ENCODE peak calls at places on chromosomes 6 and 20, in five cellular contexts. M is psoas muscle, E is bronchial epithelial cell, U is dorsolateral prefrontal cortex, W is mesothelial cell of epicardium. G is an unnamed sample.

GRCh38 chr6:167779993-167780655 is 46.6 kb upstream of the AFDN start:
- DNase-seq in M (no peak), E (no peak), U (no peak), W (no peak), G (no peak)

GRCh38 chr6:29632789-29633531 is at the start of gene GABBR1:
- DNase-seq in M (peak), E (peak), U (peak), W (peak), G (peak)

GRCh38 chr6:11711644-11711993 is 67.0 kb downstream of the ADTRP start:
- DNase-seq in M (no peak), E (peak), U (no peak), W (no peak), G (no peak)

GRCh38 chr6:170087946-170088348 is 202.9 kb downstream of the DLL1 start:
- DNase-seq in M (no peak), E (no peak), U (peak), W (no peak), G (no peak)

GRCh38 chr20:7993703-7994102 is 25.9 kb downstream of the TMX4 start:
- DNase-seq in M (no peak), E (no peak), U (no peak), W (no peak), G (no peak)

GRCh38 chr6:26017567-26017966 is 55.0 kb downstream of the TRIM38 start:
- DNase-seq in M (peak), E (peak), U (peak), W (no peak), G (peak)

GRCh38 chr6:436308-437041 is 44.9 kb downstream of the IRF4 start:
- DNase-seq in M (no peak), E (no peak), U (no peak), W (no peak), G (no peak)

GRCh38 chr20:63625771-63626423 is 1.0 kb downstream of the GMEB2 start:
- DNase-seq in M (no peak), E (peak), U (peak), W (no peak), G (no peak)

GRCh38 chr6:135791441-135791840 is 60.1 kb upstream of the PDE7B start:
- DNase-seq in M (no peak), E (no peak), U (no peak), W (no peak), G (no peak)

GRCh38 chr20:10249048-10249770 is 30.6 kb downstream of the SNAP25 start:
- DNase-seq in M (no peak), E (peak), U (no peak), W (no peak), G (no peak)

GRCh38 chr6:82182756-82183155 is 64.8 kb downstream of the IBTK start:
- DNase-seq in M (no peak), E (no peak), U (no peak), W (no peak), G (no peak)

GRCh38 chr6:11218827-11219826 is 13.3 kb downstream of the NEDD9 start:
- DNase-seq in M (no peak), E (peak), U (no peak), W (no peak), G (no peak)

DNA sequence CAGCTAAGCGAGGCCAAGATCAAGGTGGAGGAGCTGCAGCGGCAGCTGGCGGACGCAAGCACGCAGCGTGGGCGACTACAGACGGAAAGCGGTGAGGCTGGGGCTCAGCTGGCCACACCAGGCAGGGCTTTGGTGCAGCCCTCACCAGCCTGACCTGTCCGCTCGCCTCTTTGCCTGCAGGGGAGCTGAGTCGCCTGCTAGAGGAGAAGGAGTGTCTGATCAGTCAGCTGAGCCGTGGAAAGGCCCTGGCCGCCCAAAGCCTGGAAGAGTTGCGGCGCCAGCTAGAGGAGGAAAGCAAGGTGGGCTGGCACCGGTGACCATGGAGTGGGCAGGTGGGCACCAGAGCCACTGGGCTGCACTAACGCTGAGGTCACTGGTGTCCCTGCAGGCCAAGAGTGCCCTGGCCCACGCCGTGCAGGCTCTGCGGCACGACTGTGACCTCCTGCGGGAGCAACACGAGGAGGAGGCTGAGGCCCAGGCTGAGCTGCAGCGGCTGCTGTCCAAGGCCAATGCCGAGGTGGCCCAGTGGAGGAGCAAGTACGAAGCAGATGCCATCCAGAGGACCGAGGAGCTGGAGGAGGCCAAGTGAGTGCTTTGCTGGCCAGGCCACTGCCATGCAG is 42.8 kb downstream of the MYH7B start:
- DNase-seq in M (no peak), E (no peak), U (no peak), W (no peak), G (no peak)
- TF ChIP-seq CTCF in M (no peak), E (no peak), U (no peak), W (no peak), G (no peak)

DNA sequence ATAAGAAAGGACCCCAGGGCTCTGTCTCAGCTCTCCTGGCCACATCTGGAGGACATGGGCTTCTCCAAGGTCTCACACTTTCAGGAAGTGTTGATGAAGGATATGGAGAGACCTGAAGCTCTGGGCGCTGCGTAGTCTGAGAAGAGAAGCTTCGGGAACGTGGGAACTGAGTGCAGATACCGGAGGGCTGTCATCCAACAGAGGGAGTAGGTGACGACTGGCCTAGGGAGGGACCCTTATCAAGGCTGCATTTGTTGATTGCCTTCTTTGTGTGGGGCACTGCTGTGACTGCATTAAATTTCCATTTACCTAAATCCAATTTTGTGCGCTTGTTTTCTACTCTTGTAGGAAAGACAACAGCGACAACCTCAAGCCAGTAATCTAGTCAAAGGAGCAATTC is 63.4 kb downstream of the PLG start:
- DNase-seq in M (no peak), E (no peak), U (no peak), W (no peak), G (no peak)
- TF ChIP-seq CTCF in M (no peak), E (no peak), U (no peak), W (no peak), G (no peak)

DNA sequence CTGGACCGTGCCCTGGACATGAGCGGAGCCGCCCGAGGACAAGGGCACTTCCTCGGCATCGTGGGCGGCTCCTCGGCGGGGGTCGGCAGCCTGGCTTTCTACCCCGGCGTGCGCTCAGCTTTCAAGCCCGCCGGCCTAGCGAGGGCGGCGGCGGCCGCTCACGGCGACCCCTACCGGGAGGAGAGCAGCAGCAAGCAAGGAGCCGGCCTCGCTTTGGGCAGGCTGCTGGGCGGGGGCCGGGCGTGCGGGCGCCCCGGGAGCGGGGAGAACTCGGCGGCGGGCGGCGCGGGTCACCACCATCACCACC is 6.7 kb downstream of the PRDM13 start:
- DNase-seq in M (peak), E (no peak), U (no peak), W (no peak), G (no peak)
- TF ChIP-seq CTCF in M (peak), E (peak), U (no peak), W (peak), G (no peak)

DNA sequence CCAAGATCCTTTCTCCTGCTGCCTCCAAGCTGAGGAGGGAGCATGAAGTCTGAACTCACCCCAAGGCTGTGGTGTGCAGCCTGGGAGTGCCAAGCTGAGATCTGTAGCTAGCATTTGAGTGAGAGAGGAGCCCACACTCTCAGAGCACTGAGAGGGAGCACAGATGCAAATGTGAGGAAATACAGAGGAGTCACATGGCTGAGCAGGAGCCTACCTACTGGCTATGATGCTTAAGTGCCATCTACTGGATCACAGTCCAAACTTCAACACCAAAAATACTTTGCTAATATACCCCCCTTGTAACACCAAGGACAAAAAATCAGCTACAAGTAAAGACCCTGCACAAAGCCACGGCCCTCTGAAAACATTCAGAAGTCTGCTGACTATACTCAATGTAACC is 94.4 kb upstream of the IMPG1 start:
- DNase-seq in M (no peak), E (no peak), U (no peak), W (no peak), G (no peak)
- TF ChIP-seq CTCF in M (no peak), E (no peak), U (no peak), W (no peak), G (no peak)

DNA sequence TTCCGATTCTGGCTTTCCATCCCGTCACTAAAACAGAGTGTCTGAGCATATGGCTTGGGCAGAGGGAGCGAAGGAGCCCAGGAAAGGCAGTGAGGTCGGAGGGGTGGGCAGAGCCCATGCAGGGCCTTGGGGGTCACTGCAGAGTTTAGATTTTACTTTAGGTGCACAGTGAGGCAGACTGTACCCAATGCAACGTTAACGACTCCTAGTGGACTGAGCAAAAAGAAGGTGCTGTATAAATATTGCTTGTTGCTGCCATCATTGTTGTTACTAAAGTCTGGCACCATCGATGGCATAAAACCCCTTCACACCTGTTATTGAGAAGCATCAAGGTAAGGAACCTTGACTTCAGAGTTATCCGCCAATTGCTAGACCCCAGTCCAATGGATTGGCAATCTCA is 119.0 kb downstream of the EYA2 start:
- DNase-seq in M (no peak), E (no peak), U (no peak), W (no peak), G (no peak)
- TF ChIP-seq CTCF in M (no peak), E (no peak), U (no peak), W (no peak), G (no peak)

GRCh38 chr6:43702147-43702521 is 14.5 kb upstream of the MRPS18A start:
- DNase-seq in M (no peak), E (no peak), U (no peak), W (no peak), G (no peak)
- TF ChIP-seq CTCF in M (no peak), E (no peak), U (no peak), W (no peak), G (no peak)

GRCh38 chr20:20721489-20721888 is 9.0 kb upstream of the RALGAPA2 start:
- DNase-seq in M (no peak), E (no peak), U (no peak), W (no peak), G (no peak)
- TF ChIP-seq CTCF in M (no peak), E (no peak), U (no peak), W (no peak), G (no peak)